ENCODE peak calls at places on chromosomes 3 and 15, in seven cellular contexts. P, Y, T, K, A, B and U are unnamed samples.

GRCh38 chr3:53221345-53221744 is 34.5 kb downstream of the TKT start:
- DNase-seq in P (no peak), Y (no peak), T (no peak), K (no peak), A (no peak), B (no peak), U (no peak)

GRCh38 chr15:75723847-75724660 is 11.4 kb upstream of the CSPG4 start:
- DNase-seq in P (no peak), Y (peak; percentile 98), T (peak; percentile 85), K (peak; percentile 92), A (peak; percentile 98), B (peak; percentile 97), U (no peak)

GRCh38 chr3:126488886-126489569 is 13.3 kb upstream of the ZXDC start:
- DNase-seq in P (no peak), Y (no peak), T (no peak), K (no peak), A (no peak), B (no peak), U (no peak)

GRCh38 chr15:60912984-60913697 is 316.0 kb downstream of the RORA start:
- DNase-seq in P (no peak), Y (no peak), T (no peak), K (no peak), A (no peak), B (peak; percentile 52), U (no peak)

GRCh38 chr3:27368831-27369607 is at the start of gene NEK10:
- DNase-seq in P (peak; percentile 91), Y (peak; percentile 94), T (peak; percentile 65), K (peak; percentile 88), A (peak; percentile 95), B (peak; percentile 93), U (peak; percentile 88)

GRCh38 chr3:27340524-27340923 is 28.7 kb downstream of the NEK10 start:
- DNase-seq in P (no peak), Y (no peak), T (no peak), K (no peak), A (no peak), B (no peak), U (no peak)

GRCh38 chr3:1380926-1381646 is 288.3 kb downstream of the CNTN6 start:
- DNase-seq in P (no peak), Y (no peak), T (no peak), K (no peak), A (no peak), B (no peak), U (no peak)

GRCh38 chr15:38691365-38691764 is 126.8 kb upstream of the RASGRP1 start:
- DNase-seq in P (no peak), Y (no peak), T (no peak), K (no peak), A (no peak), B (no peak), U (no peak)

GRCh38 chr3:166837535-166837934 is 542.6 kb downstream of the ZBBX start:
- DNase-seq in P (peak; percentile 27), Y (peak; percentile 26), T (no peak), K (no peak), A (peak; percentile 7), B (no peak), U (no peak)

GRCh38 chr3:13548696-13549512 is at the start of gene FBLN2:
- DNase-seq in P (no peak), Y (peak; percentile 83), T (peak; percentile 51), K (peak; percentile 63), A (no peak), B (peak; percentile 48), U (no peak)

GRCh38 chr3:127798716-127799115 is 23.6 kb downstream of the MGLL start:
- DNase-seq in P (no peak), Y (no peak), T (no peak), K (no peak), A (no peak), B (no peak), U (no peak)

GRCh38 chr3:23117856-23118255 is 85.3 kb upstream of the UBE2E2 start:
- DNase-seq in P (no peak), Y (no peak), T (no peak), K (no peak), A (no peak), B (no peak), U (no peak)

GRCh38 chr3:101638262-101638745 is 38.6 kb downstream of the ZBTB11 start:
- DNase-seq in P (no peak), Y (peak; percentile 31), T (peak; percentile 4), K (no peak), A (no peak), B (no peak), U (no peak)

GRCh38 chr15:42194502-42194901 is 13.6 kb downstream of the VPS39 start:
- DNase-seq in P (peak; percentile 18), Y (peak; percentile 30), T (peak; percentile 76), K (no peak), A (no peak), B (peak; percentile 72), U (no peak)

GRCh38 chr3:27127195-27127594 is 242.0 kb downstream of the NEK10 start:
- DNase-seq in P (no peak), Y (no peak), T (no peak), K (no peak), A (peak; percentile 25), B (no peak), U (no peak)

GRCh38 chr3:145307272-145307671 is 853.7 kb downstream of the PLOD2 start:
- DNase-seq in P (no peak), Y (no peak), T (no peak), K (no peak), A (no peak), B (no peak), U (no peak)

GRCh38 chr3:120506828-120507774 is 56.3 kb upstream of the FSTL1 start:
- DNase-seq in P (peak; percentile 51), Y (peak; percentile 52), T (peak; percentile 72), K (peak; percentile 33), A (no peak), B (peak; percentile 66), U (no peak)

GRCh38 chr3:54599741-54600140 is 328.1 kb downstream of the LRTM1 start:
- DNase-seq in P (no peak), Y (peak; percentile 5), T (no peak), K (no peak), A (no peak), B (no peak), U (no peak)

GRCh38 chr3:42526616-42527367 is 24.3 kb downstream of the VIPR1 start:
- DNase-seq in P (no peak), Y (no peak), T (no peak), K (no peak), A (no peak), B (no peak), U (no peak)